ENCODE peak calls at places on chromosomes 16 and 17, in six cellular contexts. X, F, J, E, S and D are unnamed samples.

GRCh38 chr16:383326-384020 is 1.7 kb upstream of the PGAP6 start:
- DNase-seq in X (no peak), F (peak; percentile 80), J (no peak), E (peak; percentile 98), S (peak; percentile 83), D (peak; percentile 91)

GRCh38 chr17:58710948-58711552 is 18.6 kb downstream of the RAD51C start:
- DNase-seq in X (peak; percentile 46), F (peak; percentile 48), J (peak; percentile 69), E (peak; percentile 91), S (peak; percentile 54), D (no peak)

GRCh38 chr16:54687043-54687655 is 243.5 kb upstream of the IRX5 start:
- DNase-seq in X (no peak), F (peak; percentile 39), J (no peak), E (no peak), S (no peak), D (no peak)

GRCh38 chr17:78658281-78658785 is 81.1 kb upstream of the DNAH17 start:
- DNase-seq in X (no peak), F (no peak), J (peak; percentile 23), E (peak; percentile 10), S (no peak), D (no peak)

GRCh38 chr17:77675816-77676799 is 282.4 kb upstream of the TNRC6C start:
- DNase-seq in X (peak; percentile 26), F (no peak), J (no peak), E (peak; percentile 7), S (no peak), D (no peak)

GRCh38 chr17:80036715-80037477 is 454 bp downstream of the CCDC40 start:
- DNase-seq in X (peak; percentile 87), F (peak; percentile 90), J (no peak), E (peak; percentile 51), S (peak; percentile 85), D (peak; percentile 82)

GRCh38 chr17:5110816-5111215 is 862 bp downstream of the ZNF232 start:
- DNase-seq in X (peak; percentile 4), F (peak; percentile 69), J (no peak), E (no peak), S (no peak), D (no peak)

GRCh38 chr17:9472541-9472940 is 103.1 kb downstream of the STX8 start:
- DNase-seq in X (no peak), F (no peak), J (peak; percentile 55), E (peak; percentile 63), S (no peak), D (no peak)

GRCh38 chr16:29811896-29812665 is at the start of gene PRRT2:
- DNase-seq in X (peak; percentile 87), F (peak; percentile 76), J (peak; percentile 43), E (peak; percentile 67), S (peak; percentile 80), D (peak; percentile 70)

GRCh38 chr16:30757316-30757715 is 4.5 kb downstream of the CFAP119 start:
- DNase-seq in X (no peak), F (no peak), J (no peak), E (no peak), S (no peak), D (no peak)

GRCh38 chr17:8408371-8408770 is 10.7 kb upstream of the RNF222 start:
- DNase-seq in X (no peak), F (peak; percentile 59), J (no peak), E (peak; percentile 49), S (no peak), D (peak; percentile 79)

DNA sequence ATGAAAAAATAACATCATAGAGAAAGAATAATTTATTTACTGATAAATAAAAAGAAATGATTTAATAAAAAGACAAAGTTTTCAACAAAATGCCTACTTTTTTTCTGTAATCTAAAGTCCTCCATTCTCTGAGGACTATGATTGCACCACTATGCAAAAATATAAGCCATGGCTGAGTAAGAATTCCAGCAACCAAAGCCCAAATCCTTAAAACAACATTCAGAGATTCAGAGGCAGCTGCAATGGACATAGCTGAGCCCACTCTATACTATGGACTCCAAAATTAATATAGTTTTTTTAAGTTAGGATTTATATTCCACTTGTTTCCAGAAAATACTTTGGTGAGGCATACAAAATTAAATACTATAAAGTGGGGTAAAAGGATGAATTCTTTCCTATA is 169.5 kb upstream of the C17orf78 start:
- DNase-seq in X (no peak), F (no peak), J (no peak), E (no peak), S (no peak), D (no peak)
- H3K9ac ChIP-seq in X (no peak overlapping the region), F (no peak overlapping the region), J (no peak overlapping the region), E (no peak overlapping the region), S (no peak overlapping the region), D (no peak overlapping the region)

GRCh38 chr16:84086996-84087395 is 29.7 kb downstream of the MBTPS1 start:
- DNase-seq in X (no peak), F (no peak), J (no peak), E (no peak), S (no peak), D (no peak)
- H3K27ac ChIP-seq in X (no peak overlapping the region), F (no peak overlapping the region), J (no peak overlapping the region), E (no peak overlapping the region), S (no peak overlapping the region), D (no peak overlapping the region)

DNA sequence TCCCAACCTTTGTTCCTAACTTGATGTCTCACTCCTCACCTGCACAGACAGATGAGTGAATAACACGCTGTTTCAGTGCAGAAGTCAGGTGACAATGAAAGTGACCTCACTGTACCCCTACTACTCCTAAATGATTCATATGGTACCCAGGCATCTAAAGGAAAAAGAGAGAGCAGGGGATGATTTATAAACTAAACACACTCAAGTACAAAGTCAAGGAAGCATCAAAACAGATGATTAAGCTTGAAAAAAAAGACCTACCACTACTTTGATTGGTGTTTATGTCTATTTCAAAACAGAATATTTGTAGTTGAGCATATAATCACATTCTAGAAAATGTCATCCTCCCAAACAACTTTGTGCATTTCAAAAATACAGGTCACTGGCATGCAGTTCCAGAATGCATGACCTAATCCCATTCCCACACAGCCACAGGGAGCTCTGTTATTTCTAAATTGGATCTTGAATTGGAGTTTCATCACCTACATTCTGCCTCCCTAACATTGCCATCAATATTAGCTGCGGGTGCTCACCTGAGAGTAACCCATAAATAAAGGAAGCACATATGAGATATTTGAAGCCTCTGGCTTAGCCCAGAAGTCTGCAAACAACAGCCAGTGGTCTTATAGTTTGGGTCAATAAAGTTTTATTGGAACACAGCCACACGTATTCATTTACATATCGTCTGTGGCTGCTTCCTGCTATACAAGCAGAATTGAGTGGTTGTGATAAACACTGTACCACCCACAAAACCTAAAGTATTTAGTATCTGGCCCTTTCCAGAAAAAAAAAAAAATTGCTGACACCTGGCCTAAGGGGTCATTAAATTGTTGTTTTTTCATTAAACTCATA is 14.0 kb downstream of the HS3ST3A1 start:
- DNase-seq in X (no peak), F (no peak), J (peak; percentile 55), E (peak; percentile 84), S (no peak), D (no peak)
- H2AK5ac ChIP-seq in X (no peak overlapping the region), F (no peak overlapping the region), J (peak overlapping the region; percentile 82), E (no peak overlapping the region), S (no peak overlapping the region), D (no peak overlapping the region)

GRCh38 chr17:34894971-34895370 is 66.3 kb downstream of the CCT6B start:
- DNase-seq in X (no peak), F (no peak), J (no peak), E (no peak), S (no peak), D (no peak)
- H3K9ac ChIP-seq in X (no peak overlapping the region), F (no peak overlapping the region), J (no peak overlapping the region), E (no peak overlapping the region), S (no peak overlapping the region), D (no peak overlapping the region)

GRCh38 chr17:60825351-60825750 is 147.7 kb downstream of the BCAS3 start:
- DNase-seq in X (no peak), F (no peak), J (no peak), E (no peak), S (no peak), D (no peak)

GRCh38 chr17:60823520-60823919 is 145.9 kb downstream of the BCAS3 start:
- DNase-seq in X (no peak), F (no peak), J (no peak), E (peak; percentile 56), S (no peak), D (no peak)

GRCh38 chr17:60832206-60832605 is 154.6 kb downstream of the BCAS3 start:
- DNase-seq in X (no peak), F (no peak), J (no peak), E (peak; percentile 3), S (no peak), D (no peak)

DNA sequence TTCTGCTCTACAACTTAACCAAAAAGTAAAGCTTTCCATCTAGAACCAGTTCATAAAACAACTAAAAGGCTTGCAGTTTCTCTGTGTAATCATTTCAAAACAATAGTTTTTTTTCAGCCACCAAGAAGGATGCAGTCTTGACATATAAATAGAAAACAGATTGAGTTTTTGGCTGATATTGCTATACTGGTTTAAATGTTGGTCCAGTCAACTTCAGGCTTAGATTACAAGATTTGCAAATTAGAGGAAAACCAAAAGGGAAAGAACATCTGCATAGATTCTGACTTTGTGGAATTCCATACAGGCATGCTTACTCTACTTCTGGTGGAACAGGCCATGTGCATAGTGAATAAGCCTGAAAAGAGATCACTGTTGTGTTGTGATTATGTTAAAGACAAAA is 150.3 kb downstream of the BCAS3 start:
- DNase-seq in X (no peak), F (no peak), J (no peak), E (no peak), S (no peak), D (no peak)
- H3K27ac ChIP-seq in X (no peak overlapping the region), F (no peak overlapping the region), J (no peak overlapping the region), E (no peak overlapping the region), S (no peak overlapping the region), D (no peak overlapping the region)

DNA sequence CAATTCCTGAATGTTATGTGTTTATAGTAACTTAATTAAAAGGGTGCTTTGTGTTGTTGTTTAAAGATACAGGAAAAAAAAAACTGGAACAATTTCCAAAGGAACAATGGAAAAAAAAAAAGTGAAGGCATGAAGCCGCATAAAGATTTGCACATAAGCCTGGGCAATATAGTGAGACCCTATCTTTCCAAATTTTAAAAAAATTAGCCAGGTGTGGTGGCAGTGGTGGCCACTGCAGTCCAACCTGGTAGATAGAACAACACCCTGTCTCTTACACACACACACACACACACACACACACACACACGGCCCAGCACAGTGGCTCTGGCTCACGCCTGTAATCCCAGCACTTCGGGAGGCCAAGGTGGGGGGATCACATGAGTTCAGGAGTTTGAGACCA is 21.9 kb downstream of the GJC1 start:
- DNase-seq in X (no peak), F (no peak), J (no peak), E (no peak), S (no peak), D (no peak)
- H2AK5ac ChIP-seq in X (no peak overlapping the region), F (no peak overlapping the region), J (no peak overlapping the region), E (no peak overlapping the region), S (no peak overlapping the region), D (no peak overlapping the region)

DNA sequence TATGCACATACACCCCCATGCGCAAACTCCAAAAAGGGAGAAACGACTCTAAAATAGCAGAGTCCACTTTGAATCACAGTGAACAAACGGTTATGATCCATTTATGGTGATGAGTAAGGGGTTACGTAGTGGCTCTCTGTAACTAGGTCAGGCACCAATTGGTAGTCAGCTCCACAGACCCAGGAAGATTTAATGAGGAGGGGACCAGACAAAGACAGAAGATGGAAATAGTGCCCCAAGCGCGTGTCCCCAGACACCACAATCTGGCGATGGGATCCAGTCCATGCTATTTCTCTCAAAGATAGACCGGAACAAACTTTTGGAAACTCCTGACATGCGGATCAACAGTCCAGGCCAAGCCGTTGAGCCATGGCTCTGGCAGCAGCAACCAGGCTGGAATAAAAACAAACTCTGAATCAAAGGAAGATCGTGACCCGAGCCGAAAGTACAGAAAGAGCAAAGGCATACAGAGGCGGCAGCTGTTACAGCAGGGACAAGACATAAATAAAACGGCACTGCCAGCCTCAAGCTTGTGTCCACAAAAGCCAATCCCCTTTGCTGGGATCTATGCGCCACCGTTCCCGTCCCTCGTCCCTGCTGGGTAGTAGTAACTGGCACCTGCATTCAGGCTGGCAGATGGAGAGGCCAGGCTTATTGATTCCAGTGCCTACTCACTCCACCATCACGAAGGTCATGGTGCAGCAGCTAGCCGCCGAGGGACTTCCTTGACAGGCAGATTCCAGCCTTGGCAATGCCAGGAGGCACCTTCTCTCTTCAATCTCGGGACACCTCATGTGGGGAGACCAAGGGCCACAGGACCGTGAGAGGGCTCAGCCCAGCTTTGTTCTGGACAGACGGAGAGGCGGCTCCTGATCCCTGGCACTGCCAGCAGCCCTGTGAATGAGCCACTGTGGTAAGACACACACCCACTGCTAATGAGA is 50.2 kb downstream of the CDH11 start:
- DNase-seq in X (no peak), F (no peak), J (peak; percentile 64), E (no peak), S (no peak), D (no peak)
- H3K9ac ChIP-seq in X (no peak overlapping the region), F (no peak overlapping the region), J (peak overlapping the region; percentile 0), E (no peak overlapping the region), S (no peak overlapping the region), D (no peak overlapping the region)